ENCODE peak calls at places on chromosome 13, in nine cellular contexts. V is nucleus accumbens; E is T-cell; N is IMR-90; F is HT1080; T is mucosa of gallbladder; S is CMK; Y is H1; Z is stimulated activated CD4-positive, alpha-beta T cell treated with anti-CD3 and anti-CD28 coated beads, Interleukin-1b, Interleukin-23, amount 100 ng/mL, for 1 hour. J is an unnamed sample.
A peak's percentile ranks its signal among the peaks of the same experiment; 100 is the strongest.

GRCh38 chr13:73299787-73300186 is 241.0 kb downstream of the KLF5 start:
- DNase-seq in V (no peak), E (no peak), N (peak; percentile 50), F (no peak), T (no peak), S (no peak), Y (no peak), Z (no peak), J (no peak)

GRCh38 chr13:30045916-30046704 is 195.7 kb upstream of the UBL3 start:
- DNase-seq in V (no peak), E (no peak), N (peak; percentile 88), F (peak; percentile 50), T (no peak), S (no peak), Y (no peak), Z (no peak), J (no peak)

GRCh38 chr13:113405481-113406300 is 41.8 kb upstream of the GRTP1 start:
- DNase-seq in V (no peak), E (no peak), N (no peak), F (peak; percentile 26), T (no peak), S (no peak), Y (no peak), Z (no peak), J (no peak)

GRCh38 chr13:51556740-51557139 is 27.5 kb upstream of the WDFY2 start:
- DNase-seq in V (no peak), E (no peak), N (no peak), F (no peak), T (no peak), S (no peak), Y (no peak), Z (no peak), J (no peak)

GRCh38 chr13:40152145-40152544 is 496.7 kb downstream of the COG6 start:
- DNase-seq in V (no peak), E (no peak), N (peak; percentile 49), F (peak; percentile 85), T (no peak), S (no peak), Y (no peak), Z (no peak), J (peak; percentile 72)

GRCh38 chr13:30466358-30466714 is 600 bp upstream of the HMGB1 start:
- DNase-seq in V (no peak), E (no peak), N (peak; percentile 60), F (peak; percentile 47), T (no peak), S (no peak), Y (no peak), Z (no peak), J (peak; percentile 62)

GRCh38 chr13:99985886-99986527 is 4.4 kb downstream of the ZIC2 start:
- DNase-seq in V (no peak), E (no peak), N (no peak), F (no peak), T (no peak), S (no peak), Y (no peak), Z (no peak), J (peak; percentile 15)

GRCh38 chr13:40115456-40115855 is 460.0 kb downstream of the COG6 start:
- DNase-seq in V (no peak), E (no peak), N (no peak), F (no peak), T (no peak), S (no peak), Y (no peak), Z (no peak), J (no peak)

GRCh38 chr13:30038884-30039283 is 188.5 kb upstream of the UBL3 start:
- DNase-seq in V (no peak), E (no peak), N (peak; percentile 60), F (no peak), T (no peak), S (no peak), Y (no peak), Z (no peak), J (no peak)

GRCh38 chr13:44331912-44332840 is 41.4 kb upstream of the SERP2 start:
- DNase-seq in V (no peak), E (no peak), N (peak; percentile 84), F (peak; percentile 92), T (peak; percentile 59), S (no peak), Y (no peak), Z (no peak), J (peak; percentile 74)

GRCh38 chr13:79075703-79076102 is 330.4 kb downstream of the RBM26 start:
- DNase-seq in V (no peak), E (no peak), N (no peak), F (no peak), T (no peak), S (no peak), Y (no peak), Z (no peak), J (no peak)

GRCh38 chr13:113406321-113407102 is 42.6 kb upstream of the GRTP1 start:
- DNase-seq in V (no peak), E (no peak), N (no peak), F (no peak), T (no peak), S (no peak), Y (no peak), Z (no peak), J (no peak)

GRCh38 chr13:75372517-75372916 is 109.5 kb downstream of the TBC1D4 start:
- DNase-seq in V (no peak), E (no peak), N (peak; percentile 62), F (peak; percentile 50), T (no peak), S (no peak), Y (no peak), Z (no peak), J (peak; percentile 85)

GRCh38 chr13:105937451-105937850 is 598.0 kb downstream of the EFNB2 start:
- DNase-seq in V (no peak), E (no peak), N (peak; percentile 28), F (no peak), T (no peak), S (no peak), Y (no peak), Z (no peak), J (peak; percentile 51)

GRCh38 chr13:47904891-47905290 is 96.2 kb downstream of the SUCLA2 start:
- DNase-seq in V (no peak), E (no peak), N (no peak), F (no peak), T (no peak), S (no peak), Y (no peak), Z (no peak), J (no peak)

GRCh38 chr13:40665061-40665753 is 1.2 kb downstream of the FOXO1 start:
- DNase-seq in V (no peak), E (peak; percentile 33), N (no peak), F (peak; percentile 20), T (peak; percentile 22), S (no peak), Y (no peak), Z (no peak), J (no peak)

GRCh38 chr13:44451109-44451508 is 77.5 kb downstream of the SERP2 start:
- DNase-seq in V (no peak), E (no peak), N (peak; percentile 27), F (no peak), T (no peak), S (no peak), Y (no peak), Z (no peak), J (no peak)

GRCh38 chr13:79582896-79583295 is 101.9 kb downstream of the NDFIP2 start:
- DNase-seq in V (no peak), E (no peak), N (no peak), F (no peak), T (no peak), S (no peak), Y (no peak), Z (no peak), J (no peak)

GRCh38 chr13:44758595-44759221 is 182.6 kb upstream of the TSC22D1 start:
- DNase-seq in V (no peak), E (no peak), N (peak; percentile 98), F (peak; percentile 97), T (no peak), S (no peak), Y (no peak), Z (no peak), J (no peak)

GRCh38 chr13:111153977-111154332 is 38.8 kb downstream of the ARHGEF7 start:
- DNase-seq in V (no peak), E (peak; percentile 63), N (no peak), F (no peak), T (no peak), S (peak; percentile 27), Y (no peak), Z (peak; percentile 16), J (peak; percentile 65)

GRCh38 chr13:109146912-109147624 is 517.7 kb downstream of the MYO16 start:
- DNase-seq in V (no peak), E (no peak), N (peak; percentile 89), F (peak; percentile 94), T (no peak), S (no peak), Y (no peak), Z (no peak), J (no peak)

GRCh38 chr13:29909975-29910674 is 59.7 kb upstream of the UBL3 start:
- DNase-seq in V (no peak), E (no peak), N (peak; percentile 78), F (peak; percentile 75), T (no peak), S (no peak), Y (no peak), Z (no peak), J (no peak)

GRCh38 chr13:108269601-108270328 is at the start of gene TNFSF13B:
- DNase-seq in V (no peak), E (peak; percentile 35), N (peak; percentile 40), F (peak; percentile 49), T (peak; percentile 28), S (no peak), Y (peak; percentile 9), Z (peak; percentile 8), J (peak; percentile 89)

GRCh38 chr13:30715837-30716236 is 19.5 kb upstream of the ALOX5AP start:
- DNase-seq in V (no peak), E (no peak), N (no peak), F (no peak), T (no peak), S (no peak), Y (no peak), Z (no peak), J (no peak)

GRCh38 chr13:38530492-38530891 is 156.4 kb upstream of the FREM2 start:
- DNase-seq in V (no peak), E (no peak), N (peak; percentile 1), F (no peak), T (no peak), S (no peak), Y (no peak), Z (no peak), J (peak; percentile 62)

GRCh38 chr13:46571189-46571901 is 18.4 kb downstream of the LRCH1 start:
- DNase-seq in V (no peak), E (no peak), N (peak; percentile 76), F (peak; percentile 4), T (no peak), S (no peak), Y (no peak), Z (no peak), J (no peak)

GRCh38 chr13:32840840-32841713 is 175.1 kb upstream of the KL start:
- DNase-seq in V (no peak), E (no peak), N (no peak), F (peak; percentile 32), T (no peak), S (no peak), Y (no peak), Z (no peak), J (no peak)